ENCODE peak calls at places on chromosomes 13 and 19, in five cellular contexts. One of them, this sample, is unnamed.

GRCh38 chr13:94128430-94128829 is 351.1 kb downstream of the DCT start:
- DNase-seq in cardiac muscle cell: peak
- DNase-seq in stomach: no peak
- DNase-seq in prostate gland: peak
- DNase-seq in endodermal cell: no peak
- DNase-seq in this sample: peak

GRCh38 chr13:98565726-98566577 is 11.0 kb downstream of the STK24 start:
- DNase-seq in cardiac muscle cell: no peak
- DNase-seq in stomach: peak
- DNase-seq in prostate gland: peak
- DNase-seq in endodermal cell: no peak
- DNase-seq in this sample: peak

GRCh38 chr19:33676999-33677665 is 55.4 kb downstream of the CHST8 start:
- DNase-seq in cardiac muscle cell: no peak
- DNase-seq in stomach: peak
- DNase-seq in prostate gland: no peak
- DNase-seq in endodermal cell: no peak
- DNase-seq in this sample: no peak

GRCh38 chr13:31107109-31107508 is 54.6 kb downstream of the HSPH1 start:
- DNase-seq in cardiac muscle cell: no peak
- DNase-seq in stomach: no peak
- DNase-seq in prostate gland: no peak
- DNase-seq in endodermal cell: no peak
- DNase-seq in this sample: no peak

GRCh38 chr13:27969073-27969865 is at the start of gene CDX2:
- DNase-seq in cardiac muscle cell: no peak
- DNase-seq in stomach: peak
- DNase-seq in prostate gland: no peak
- DNase-seq in endodermal cell: peak
- DNase-seq in this sample: no peak

GRCh38 chr19:13189600-13189999 is 39.4 kb downstream of the IER2 start:
- DNase-seq in cardiac muscle cell: no peak
- DNase-seq in stomach: no peak
- DNase-seq in prostate gland: no peak
- DNase-seq in endodermal cell: peak
- DNase-seq in this sample: no peak

GRCh38 chr19:29617336-29618266 is 11.5 kb downstream of the POP4 start:
- DNase-seq in cardiac muscle cell: no peak
- DNase-seq in stomach: no peak
- DNase-seq in prostate gland: no peak
- DNase-seq in endodermal cell: no peak
- DNase-seq in this sample: no peak

GRCh38 chr13:113421673-113422270 is 31.5 kb downstream of the ADPRHL1 start:
- DNase-seq in cardiac muscle cell: no peak
- DNase-seq in stomach: no peak
- DNase-seq in prostate gland: no peak
- DNase-seq in endodermal cell: no peak
- DNase-seq in this sample: no peak

GRCh38 chr13:100511422-100511821 is 77.2 kb downstream of the GGACT start:
- DNase-seq in cardiac muscle cell: no peak
- DNase-seq in stomach: no peak
- DNase-seq in prostate gland: no peak
- DNase-seq in endodermal cell: no peak
- DNase-seq in this sample: no peak

GRCh38 chr13:33543631-33544030 is 258.1 kb upstream of the STARD13 start:
- DNase-seq in cardiac muscle cell: no peak
- DNase-seq in stomach: no peak
- DNase-seq in prostate gland: no peak
- DNase-seq in endodermal cell: no peak
- DNase-seq in this sample: no peak

GRCh38 chr13:45718063-45718462 is 15.9 kb downstream of the CBY2 start:
- DNase-seq in cardiac muscle cell: peak
- DNase-seq in stomach: no peak
- DNase-seq in prostate gland: no peak
- DNase-seq in endodermal cell: peak
- DNase-seq in this sample: no peak

GRCh38 chr19:46350029-46350757 is 3.3 kb downstream of the PPP5C start:
- DNase-seq in cardiac muscle cell: no peak
- DNase-seq in stomach: no peak
- DNase-seq in prostate gland: no peak
- DNase-seq in endodermal cell: no peak
- DNase-seq in this sample: no peak

GRCh38 chr13:107375701-107376350 is 807.9 kb upstream of the ARGLU1 start:
- DNase-seq in cardiac muscle cell: no peak
- DNase-seq in stomach: no peak
- DNase-seq in prostate gland: no peak
- DNase-seq in endodermal cell: no peak
- DNase-seq in this sample: no peak

GRCh38 chr13:104962411-104962810 is 1573.1 kb downstream of the EFNB2 start:
- DNase-seq in cardiac muscle cell: no peak
- DNase-seq in stomach: no peak
- DNase-seq in prostate gland: no peak
- DNase-seq in endodermal cell: no peak
- DNase-seq in this sample: no peak

GRCh38 chr19:31149306-31149975 is 199.8 kb downstream of the TSHZ3 start:
- DNase-seq in cardiac muscle cell: no peak
- DNase-seq in stomach: no peak
- DNase-seq in prostate gland: no peak
- DNase-seq in endodermal cell: no peak
- DNase-seq in this sample: no peak

GRCh38 chr19:29676586-29676985 is 11.3 kb downstream of the PLEKHF1 start:
- DNase-seq in cardiac muscle cell: no peak
- DNase-seq in stomach: peak
- DNase-seq in prostate gland: no peak
- DNase-seq in endodermal cell: no peak
- DNase-seq in this sample: peak

GRCh38 chr19:44746946-44747738 is 1.4 kb upstream of the BCL3 start:
- DNase-seq in cardiac muscle cell: peak
- DNase-seq in stomach: peak
- DNase-seq in prostate gland: peak
- DNase-seq in endodermal cell: peak
- DNase-seq in this sample: peak

GRCh38 chr19:17794412-17794730 is 567 bp upstream of the B3GNT3 start:
- DNase-seq in cardiac muscle cell: no peak
- DNase-seq in stomach: no peak
- DNase-seq in prostate gland: no peak
- DNase-seq in endodermal cell: no peak
- DNase-seq in this sample: no peak
- H3K4me3 ChIP-seq in cardiac muscle cell: no peak
- H3K4me3 ChIP-seq in stomach: peak
- H3K4me3 ChIP-seq in prostate gland: peak
- H3K4me3 ChIP-seq in endodermal cell: no peak
- H3K4me3 ChIP-seq in this sample: no peak

GRCh38 chr19:4267901-4268815 is 10.9 kb upstream of the SHD start:
- DNase-seq in cardiac muscle cell: no peak
- DNase-seq in stomach: peak
- DNase-seq in prostate gland: no peak
- DNase-seq in endodermal cell: no peak
- DNase-seq in this sample: no peak
- TF ChIP-seq CTCF in cardiac muscle cell: no peak
- TF ChIP-seq CTCF in stomach: no peak
- TF ChIP-seq CTCF in prostate gland: no peak
- TF ChIP-seq CTCF in endodermal cell: no peak
- TF ChIP-seq CTCF in this sample: no peak

GRCh38 chr13:40571338-40571737 is 95.1 kb downstream of the FOXO1 start:
- DNase-seq in cardiac muscle cell: no peak
- DNase-seq in stomach: no peak
- DNase-seq in prostate gland: no peak
- DNase-seq in endodermal cell: no peak
- DNase-seq in this sample: no peak

GRCh38 chr13:40568246-40568645 is 98.2 kb downstream of the FOXO1 start:
- DNase-seq in cardiac muscle cell: no peak
- DNase-seq in stomach: no peak
- DNase-seq in prostate gland: no peak
- DNase-seq in endodermal cell: no peak
- DNase-seq in this sample: no peak

GRCh38 chr13:40568672-40569350 is 97.6 kb downstream of the FOXO1 start:
- DNase-seq in cardiac muscle cell: no peak
- DNase-seq in stomach: no peak
- DNase-seq in prostate gland: no peak
- DNase-seq in endodermal cell: no peak
- DNase-seq in this sample: no peak

GRCh38 chr13:40572961-40573360 is 93.5 kb downstream of the FOXO1 start:
- DNase-seq in cardiac muscle cell: no peak
- DNase-seq in stomach: no peak
- DNase-seq in prostate gland: no peak
- DNase-seq in endodermal cell: no peak
- DNase-seq in this sample: no peak

GRCh38 chr13:40570930-40571329 is 95.5 kb downstream of the FOXO1 start:
- DNase-seq in cardiac muscle cell: no peak
- DNase-seq in stomach: no peak
- DNase-seq in prostate gland: no peak
- DNase-seq in endodermal cell: no peak
- DNase-seq in this sample: no peak
- H3K27ac ChIP-seq in cardiac muscle cell: no peak
- H3K27ac ChIP-seq in stomach: no peak
- H3K27ac ChIP-seq in prostate gland: no peak
- H3K27ac ChIP-seq in endodermal cell: no peak
- H3K27ac ChIP-seq in this sample: no peak

GRCh38 chr19:48393559-48394330 is at the start of gene GRIN2D:
- DNase-seq in cardiac muscle cell: peak
- DNase-seq in stomach: no peak
- DNase-seq in prostate gland: no peak
- DNase-seq in endodermal cell: peak
- DNase-seq in this sample: no peak
- H3K4me3 ChIP-seq in cardiac muscle cell: peak
- H3K4me3 ChIP-seq in stomach: no peak
- H3K4me3 ChIP-seq in prostate gland: peak
- H3K4me3 ChIP-seq in endodermal cell: peak
- H3K4me3 ChIP-seq in this sample: peak

DNA sequence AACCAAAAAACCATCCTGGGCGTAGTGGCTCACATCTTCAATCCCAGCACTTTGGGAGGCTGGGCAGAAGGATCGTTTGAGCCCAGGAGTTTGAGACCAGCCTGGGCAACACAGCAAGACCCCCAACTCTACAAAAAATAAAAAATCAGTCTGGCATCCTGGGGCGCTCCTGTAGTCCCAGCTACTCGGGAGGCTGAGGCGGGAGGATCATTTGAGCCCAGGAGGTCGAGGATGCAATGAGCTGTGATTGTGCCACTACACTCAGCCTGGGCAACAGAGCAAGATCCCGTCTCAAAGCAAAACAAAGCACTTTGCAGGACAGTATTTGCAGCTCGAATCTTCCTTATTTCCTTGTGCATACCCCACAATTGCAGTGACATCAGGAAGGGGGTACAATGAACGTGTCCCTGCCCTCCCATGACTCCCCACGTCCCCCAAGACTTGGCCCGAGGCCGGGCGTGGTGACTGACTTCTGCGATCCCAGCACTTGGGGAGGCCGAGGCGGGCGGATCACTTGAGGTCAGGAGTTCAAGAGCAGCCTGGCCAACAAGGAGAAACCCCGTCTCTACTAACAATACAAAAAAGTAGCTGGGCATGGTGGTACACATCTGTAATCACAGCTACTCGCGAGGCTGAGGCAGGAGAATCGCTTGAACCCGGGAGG is 870 bp downstream of the NDUFB7 start:
- DNase-seq in cardiac muscle cell: no peak
- DNase-seq in stomach: no peak
- DNase-seq in prostate gland: no peak
- DNase-seq in endodermal cell: no peak
- DNase-seq in this sample: no peak
- TF ChIP-seq CTCF in cardiac muscle cell: no peak
- TF ChIP-seq CTCF in stomach: no peak
- TF ChIP-seq CTCF in prostate gland: no peak
- TF ChIP-seq CTCF in endodermal cell: no peak
- TF ChIP-seq CTCF in this sample: no peak

DNA sequence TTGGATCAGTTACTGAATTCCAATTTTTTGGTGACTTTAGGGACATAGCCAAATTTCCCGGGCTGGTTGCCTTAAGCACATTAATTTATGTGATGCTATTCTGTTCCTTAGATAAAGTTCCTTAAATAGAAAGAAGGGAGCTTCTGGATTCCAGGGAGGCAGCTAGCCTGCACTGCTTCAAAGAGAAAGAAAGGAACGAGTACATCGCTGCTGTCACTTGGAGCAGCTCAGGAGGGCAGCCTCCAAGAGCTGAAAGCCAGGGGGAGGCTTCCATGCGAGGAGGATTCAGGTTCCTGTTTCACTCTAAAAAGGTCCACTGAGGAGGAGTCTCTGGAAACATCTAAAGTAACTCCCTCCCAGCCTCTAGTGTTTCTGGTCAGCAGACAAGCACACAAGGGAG is 55.7 kb downstream of the FAM124A start:
- DNase-seq in cardiac muscle cell: no peak
- DNase-seq in stomach: no peak
- DNase-seq in prostate gland: no peak
- DNase-seq in endodermal cell: peak
- DNase-seq in this sample: no peak
- H3K27ac ChIP-seq in cardiac muscle cell: no peak
- H3K27ac ChIP-seq in stomach: peak
- H3K27ac ChIP-seq in prostate gland: no peak
- H3K27ac ChIP-seq in endodermal cell: no peak
- H3K27ac ChIP-seq in this sample: no peak

GRCh38 chr13:42594577-42595571 is 20.9 kb downstream of the TNFSF11 start:
- DNase-seq in cardiac muscle cell: peak
- DNase-seq in stomach: peak
- DNase-seq in prostate gland: peak
- DNase-seq in endodermal cell: peak
- DNase-seq in this sample: no peak
- H3K4me3 ChIP-seq in cardiac muscle cell: no peak
- H3K4me3 ChIP-seq in stomach: no peak
- H3K4me3 ChIP-seq in prostate gland: no peak
- H3K4me3 ChIP-seq in endodermal cell: no peak
- H3K4me3 ChIP-seq in this sample: no peak